ENCODE peak calls at places on chromosomes 12 and 14, in ten cellular contexts. K, T, Q, S, D, O, R, C, E and U are unnamed samples.
A peak's percentile ranks its signal among the peaks of the same experiment; 100 is the strongest.

GRCh38 chr12:102425109-102426009 is 55.0 kb downstream of the IGF1 start:
- DNase-seq in K (no peak), T (no peak), Q (no peak), S (no peak), D (no peak), O (no peak), R (no peak), C (no peak), E (no peak), U (no peak)

GRCh38 chr14:22463763-22464173 is 125.3 kb downstream of the DAD1 start:
- DNase-seq in K (no peak), T (no peak), Q (no peak), S (no peak), D (no peak), O (no peak), R (no peak), C (no peak), E (no peak), U (no peak)

GRCh38 chr12:113537041-113537750 is 65.5 kb upstream of the LHX5 start:
- DNase-seq in K (no peak), T (no peak), Q (no peak), S (no peak), D (no peak), O (no peak), R (no peak), C (no peak), E (no peak), U (no peak)

GRCh38 chr14:69715725-69716482 is 51.0 kb upstream of the SRSF5 start:
- DNase-seq in K (peak; percentile 70), T (peak; percentile 71), Q (no peak), S (no peak), D (no peak), O (peak; percentile 60), R (no peak), C (peak; percentile 89), E (no peak), U (no peak)

GRCh38 chr12:21826549-21826940 is 52.0 kb upstream of the KCNJ8 start:
- DNase-seq in K (no peak), T (no peak), Q (no peak), S (no peak), D (no peak), O (no peak), R (no peak), C (no peak), E (no peak), U (no peak)

GRCh38 chr14:94685166-94685581 is 73.0 kb downstream of the SERPINA3 start:
- DNase-seq in K (no peak), T (no peak), Q (no peak), S (no peak), D (no peak), O (no peak), R (peak; percentile 23), C (no peak), E (no peak), U (no peak)

GRCh38 chr12:8698132-8698829 is 490 bp downstream of the RIMKLB start:
- DNase-seq in K (peak; percentile 16), T (peak; percentile 81), Q (peak; percentile 73), S (no peak), D (no peak), O (no peak), R (peak; percentile 60), C (peak; percentile 85), E (peak; percentile 63), U (peak; percentile 55)

GRCh38 chr14:49106721-49107689 is 479.2 kb downstream of the RPS29 start:
- DNase-seq in K (peak; percentile 47), T (no peak), Q (no peak), S (peak; percentile 22), D (no peak), O (no peak), R (no peak), C (no peak), E (no peak), U (no peak)

GRCh38 chr12:120855823-120856589 is 48.2 kb downstream of the SPPL3 start:
- DNase-seq in K (no peak), T (no peak), Q (no peak), S (no peak), D (no peak), O (no peak), R (no peak), C (no peak), E (no peak), U (no peak)
- H3K4me1 ChIP-seq in K (peaks cover 7% of the 10 kb centered on the region), T (peaks cover 32% of the 10 kb centered on the region), Q (no peaks in the 10 kb centered on the region), S (peaks cover 17% of the 10 kb centered on the region), D (no peaks in the 10 kb centered on the region), O (peaks cover 32% of the 10 kb centered on the region), R (peaks cover 6% of the 10 kb centered on the region), C (peaks cover 4% of the 10 kb centered on the region), E (peaks cover 7% of the 10 kb centered on the region), U (peaks cover 56% of the 10 kb centered on the region)

DNA sequence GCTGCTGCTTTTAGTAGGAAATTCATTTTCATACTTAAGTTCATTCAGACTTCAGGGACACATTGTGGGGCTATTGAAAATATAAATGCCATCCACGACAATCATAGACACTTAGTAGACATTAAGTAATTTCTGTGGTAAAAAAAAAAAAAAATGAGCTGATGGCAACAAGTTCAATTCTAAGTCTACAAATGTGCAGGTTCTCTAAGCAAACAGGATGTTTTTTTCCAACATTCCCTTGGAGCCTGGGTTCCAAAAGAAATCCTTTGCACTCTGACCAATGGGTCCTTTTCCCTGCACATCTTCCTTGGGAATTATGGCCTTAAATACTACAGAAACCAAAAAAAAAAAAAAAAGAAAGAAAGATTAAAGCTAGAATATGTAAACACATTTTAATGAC is 175.6 kb upstream of the HIF1A start:
- DNase-seq in K (no peak), T (no peak), Q (no peak), S (no peak), D (no peak), O (no peak), R (no peak), C (no peak), E (no peak), U (no peak)
- H3K4me1 ChIP-seq in K (peaks cover 10% of the 10 kb centered on the region), T (peaks cover 53% of the 10 kb centered on the region), Q (peaks cover 18% of the 10 kb centered on the region), S (peaks cover 57% of the 10 kb centered on the region), D (peaks cover 36% of the 10 kb centered on the region), O (peaks cover 49% of the 10 kb centered on the region), R (peaks cover 61% of the 10 kb centered on the region), C (peaks cover 2% of the 10 kb centered on the region), E (peaks cover 30% of the 10 kb centered on the region), U (peaks cover 28% of the 10 kb centered on the region)

GRCh38 chr12:50569321-50569720 is 64.5 kb downstream of the DIP2B start:
- DNase-seq in K (no peak), T (no peak), Q (no peak), S (no peak), D (no peak), O (no peak), R (no peak), C (no peak), E (no peak), U (no peak)

GRCh38 chr12:50567926-50568325 is 63.1 kb downstream of the DIP2B start:
- DNase-seq in K (peak; percentile 63), T (no peak), Q (no peak), S (no peak), D (no peak), O (no peak), R (peak; percentile 26), C (no peak), E (no peak), U (no peak)

GRCh38 chr12:50568338-50569155 is 63.8 kb downstream of the DIP2B start:
- DNase-seq in K (peak; percentile 39), T (no peak), Q (no peak), S (no peak), D (no peak), O (no peak), R (no peak), C (no peak), E (no peak), U (no peak)

GRCh38 chr12:50572275-50572674 is 67.5 kb downstream of the DIP2B start:
- DNase-seq in K (peak; percentile 89), T (no peak), Q (no peak), S (peak; percentile 58), D (no peak), O (no peak), R (peak; percentile 61), C (no peak), E (no peak), U (peak; percentile 27)

GRCh38 chr12:50569876-50570275 is 65.1 kb downstream of the DIP2B start:
- DNase-seq in K (peak; percentile 33), T (no peak), Q (no peak), S (no peak), D (no peak), O (no peak), R (peak; percentile 61), C (no peak), E (no peak), U (no peak)
- H3K4me1 ChIP-seq in K (peaks cover 23% of the 10 kb centered on the region), T (peaks cover 83% of the 10 kb centered on the region), Q (peaks cover 50% of the 10 kb centered on the region), S (peaks cover 17% of the 10 kb centered on the region), D (peaks cover 10% of the 10 kb centered on the region), O (peaks cover 57% of the 10 kb centered on the region), R (peaks cover 85% of the 10 kb centered on the region), C (peaks cover 2% of the 10 kb centered on the region), E (peaks cover 32% of the 10 kb centered on the region), U (peaks cover 44% of the 10 kb centered on the region)

GRCh38 chr12:57889541-57889989 is 43.0 kb upstream of the CTDSP2 start:
- DNase-seq in K (peak; percentile 93), T (no peak), Q (peak; percentile 67), S (no peak), D (no peak), O (peak; percentile 79), R (no peak), C (peak; percentile 92), E (peak; percentile 75), U (peak; percentile 71)

GRCh38 chr12:57888407-57889157 is 42.1 kb upstream of the CTDSP2 start:
- DNase-seq in K (peak; percentile 76), T (no peak), Q (peak; percentile 54), S (peak; percentile 82), D (no peak), O (peak; percentile 57), R (no peak), C (peak; percentile 67), E (peak; percentile 80), U (no peak)

GRCh38 chr12:57886590-57887363 is 40.2 kb upstream of the CTDSP2 start:
- DNase-seq in K (no peak), T (no peak), Q (no peak), S (no peak), D (no peak), O (no peak), R (no peak), C (no peak), E (no peak), U (no peak)

GRCh38 chr12:57885207-57885606 is 38.7 kb upstream of the CTDSP2 start:
- DNase-seq in K (no peak), T (no peak), Q (no peak), S (no peak), D (no peak), O (no peak), R (no peak), C (no peak), E (no peak), U (no peak)

DNA sequence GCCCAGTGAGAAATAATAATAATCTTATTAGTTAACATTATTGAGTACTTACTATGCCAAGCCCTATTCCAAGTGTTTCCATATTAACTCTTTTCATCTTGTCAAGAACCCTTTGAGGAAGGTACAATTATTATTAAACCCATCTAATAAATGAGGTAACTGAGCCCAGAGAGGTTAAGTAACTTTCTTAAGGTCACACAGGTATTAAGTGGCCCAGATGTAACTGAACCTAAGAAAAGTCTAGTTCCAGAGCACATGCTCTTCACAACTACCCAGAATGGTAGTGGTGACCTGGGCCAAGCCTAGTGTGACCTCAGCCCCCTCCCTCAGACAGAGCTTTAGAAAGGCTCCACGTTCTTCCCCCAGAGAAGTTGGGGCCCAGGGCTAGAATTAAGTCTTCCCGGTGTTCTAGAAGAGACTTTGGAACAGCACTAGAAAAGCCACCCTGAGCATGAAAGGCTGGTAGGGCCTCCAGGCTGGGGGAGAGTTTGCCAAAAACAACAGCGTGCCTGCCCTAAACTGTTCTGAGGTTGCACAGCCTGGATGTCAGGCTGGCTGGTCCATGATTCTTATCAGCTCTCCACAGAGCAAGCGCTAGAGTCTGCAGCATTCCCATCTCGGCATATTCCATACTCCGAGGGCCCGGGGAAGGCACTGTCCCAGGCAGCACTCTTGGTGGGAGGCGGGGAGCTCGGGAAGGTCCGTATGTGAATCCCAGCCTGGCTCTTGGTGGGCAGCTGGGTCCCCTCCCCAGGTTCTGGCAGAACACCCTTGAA is 41.3 kb upstream of the CTDSP2 start:
- DNase-seq in K (peak; percentile 55), T (no peak), Q (no peak), S (peak; percentile 53), D (no peak), O (peak; percentile 51), R (no peak), C (peak; percentile 88), E (peak; percentile 65), U (no peak)
- H3K4me1 ChIP-seq in K (peaks cover 36% of the 10 kb centered on the region), T (peaks cover 60% of the 10 kb centered on the region), Q (peaks cover 59% of the 10 kb centered on the region), S (peaks cover 38% of the 10 kb centered on the region), D (peaks cover 3% of the 10 kb centered on the region), O (peaks cover 69% of the 10 kb centered on the region), R (peaks cover 49% of the 10 kb centered on the region), C (no peaks in the 10 kb centered on the region), E (peaks cover 59% of the 10 kb centered on the region), U (peaks cover 46% of the 10 kb centered on the region)